ENCODE peak calls at places on chromosome 15, in ten cellular contexts. P is WTC11; N is esophagus muscularis mucosa; L is CD4-positive, alpha-beta T cell; R is HFFc6; K is AG04450; C is ovary; A is cardiac fibroblast; S is psoas muscle; O is IMR-90. E is an unnamed sample.

GRCh38 chr15:100349321-100349695 is 7.5 kb upstream of the ADAMTS17 start:
- DNase-seq in P (no peak), N (peak), L (no peak), R (no peak), K (no peak), C (no peak), A (no peak), S (no peak), O (no peak), E (no peak)

GRCh38 chr15:33395841-33396240 is 85.1 kb downstream of the RYR3 start:
- DNase-seq in P (no peak), N (peak), L (no peak), R (no peak), K (no peak), C (no peak), A (no peak), S (no peak), O (no peak), E (no peak)

GRCh38 chr15:82045179-82045891 is 483 bp downstream of the MEX3B start:
- DNase-seq in P (peak), N (no peak), L (peak), R (peak), K (no peak), C (peak), A (peak), S (peak), O (peak), E (no peak)

GRCh38 chr15:90389513-90389912 is 1.5 kb downstream of the IQGAP1 start:
- DNase-seq in P (no peak), N (no peak), L (no peak), R (no peak), K (no peak), C (no peak), A (no peak), S (no peak), O (no peak), E (no peak)

GRCh38 chr15:92797168-92798052 is 102.7 kb upstream of the CHD2 start:
- DNase-seq in P (no peak), N (no peak), L (no peak), R (peak), K (peak), C (no peak), A (peak), S (no peak), O (peak), E (no peak)

GRCh38 chr15:81908111-81908510 is 137.7 kb downstream of the MEX3B start:
- DNase-seq in P (no peak), N (peak), L (no peak), R (no peak), K (no peak), C (no peak), A (no peak), S (no peak), O (no peak), E (no peak)

GRCh38 chr15:34102175-34102925 is 467 bp downstream of the PGBD4 start:
- DNase-seq in P (no peak), N (no peak), L (no peak), R (no peak), K (no peak), C (no peak), A (no peak), S (no peak), O (no peak), E (no peak)

GRCh38 chr15:72535911-72536310 is 61.8 kb downstream of the ARIH1 start:
- DNase-seq in P (no peak), N (no peak), L (no peak), R (no peak), K (no peak), C (no peak), A (no peak), S (no peak), O (no peak), E (no peak)

GRCh38 chr15:59243622-59244021 is 37.0 kb downstream of the LDHAL6B start:
- DNase-seq in P (no peak), N (no peak), L (no peak), R (no peak), K (no peak), C (no peak), A (no peak), S (no peak), O (no peak), E (no peak)

GRCh38 chr15:48331796-48332641 is 790 bp downstream of the DUT start:
- DNase-seq in P (peak), N (no peak), L (peak), R (peak), K (no peak), C (peak), A (no peak), S (peak), O (peak), E (no peak)

GRCh38 chr15:75347222-75348033 is 589 bp downstream of the NEIL1 start:
- DNase-seq in P (peak), N (no peak), L (peak), R (no peak), K (no peak), C (peak), A (no peak), S (peak), O (no peak), E (no peak)

GRCh38 chr15:100681335-100681746 is 79.0 kb downstream of the ASB7 start:
- DNase-seq in P (no peak), N (peak), L (no peak), R (no peak), K (no peak), C (no peak), A (peak), S (peak), O (no peak), E (no peak)

GRCh38 chr15:68389041-68389930 is 42.7 kb downstream of the ITGA11 start:
- DNase-seq in P (peak), N (peak), L (no peak), R (no peak), K (no peak), C (peak), A (no peak), S (no peak), O (no peak), E (no peak)

GRCh38 chr15:60932051-60932915 is 296.8 kb downstream of the RORA start:
- DNase-seq in P (no peak), N (no peak), L (peak), R (peak), K (no peak), C (no peak), A (peak), S (peak), O (peak), E (peak)

GRCh38 chr15:54820811-54821210 is 375.9 kb downstream of the RSL24D1 start:
- DNase-seq in P (no peak), N (no peak), L (no peak), R (no peak), K (no peak), C (no peak), A (no peak), S (no peak), O (no peak), E (no peak)

GRCh38 chr15:89732451-89733172 is 18.4 kb downstream of the MESP1 start:
- DNase-seq in P (no peak), N (no peak), L (no peak), R (no peak), K (no peak), C (peak), A (no peak), S (no peak), O (no peak), E (no peak)

GRCh38 chr15:75200765-75201608 is 695 bp upstream of the C15orf39 start:
- DNase-seq in P (peak), N (no peak), L (peak), R (no peak), K (no peak), C (peak), A (peak), S (no peak), O (no peak), E (no peak)

GRCh38 chr15:51801391-51801835 is 28.0 kb upstream of the TMOD3 start:
- DNase-seq in P (peak), N (no peak), L (no peak), R (no peak), K (no peak), C (no peak), A (peak), S (peak), O (peak), E (no peak)
- TF ChIP-seq CTCF in P (peak), N (peak), L (peak), R (peak), K (peak), C (no peak), A (peak), S (peak), O (peak), E (peak)

GRCh38 chr15:66233487-66234415 is 19.8 kb downstream of the MEGF11 start:
- DNase-seq in P (peak), N (no peak), L (no peak), R (peak), K (no peak), C (no peak), A (peak), S (no peak), O (no peak), E (no peak)
- TF ChIP-seq CTCF in P (no peak), N (no peak), L (no peak), R (peak), K (no peak), C (no peak), A (no peak), S (no peak), O (no peak), E (peak)

GRCh38 chr15:70118599-70118998 is 20.9 kb upstream of the TLE3 start:
- DNase-seq in P (no peak), N (no peak), L (no peak), R (no peak), K (no peak), C (no peak), A (no peak), S (no peak), O (no peak), E (no peak)

GRCh38 chr15:70125605-70126004 is 27.9 kb upstream of the TLE3 start:
- DNase-seq in P (no peak), N (no peak), L (no peak), R (no peak), K (no peak), C (no peak), A (no peak), S (no peak), O (no peak), E (no peak)

GRCh38 chr15:70120109-70120508 is 22.4 kb upstream of the TLE3 start:
- DNase-seq in P (no peak), N (no peak), L (no peak), R (no peak), K (no peak), C (no peak), A (no peak), S (no peak), O (no peak), E (no peak)

GRCh38 chr15:70120954-70121655 is 23.4 kb upstream of the TLE3 start:
- DNase-seq in P (no peak), N (no peak), L (no peak), R (no peak), K (no peak), C (no peak), A (no peak), S (no peak), O (no peak), E (no peak)

GRCh38 chr15:70121656-70122297 is 24.1 kb upstream of the TLE3 start:
- DNase-seq in P (no peak), N (peak), L (no peak), R (no peak), K (peak), C (peak), A (peak), S (peak), O (peak), E (no peak)
- TF ChIP-seq CTCF in P (no peak), N (no peak), L (no peak), R (peak), K (peak), C (no peak), A (peak), S (no peak), O (peak), E (peak)

DNA sequence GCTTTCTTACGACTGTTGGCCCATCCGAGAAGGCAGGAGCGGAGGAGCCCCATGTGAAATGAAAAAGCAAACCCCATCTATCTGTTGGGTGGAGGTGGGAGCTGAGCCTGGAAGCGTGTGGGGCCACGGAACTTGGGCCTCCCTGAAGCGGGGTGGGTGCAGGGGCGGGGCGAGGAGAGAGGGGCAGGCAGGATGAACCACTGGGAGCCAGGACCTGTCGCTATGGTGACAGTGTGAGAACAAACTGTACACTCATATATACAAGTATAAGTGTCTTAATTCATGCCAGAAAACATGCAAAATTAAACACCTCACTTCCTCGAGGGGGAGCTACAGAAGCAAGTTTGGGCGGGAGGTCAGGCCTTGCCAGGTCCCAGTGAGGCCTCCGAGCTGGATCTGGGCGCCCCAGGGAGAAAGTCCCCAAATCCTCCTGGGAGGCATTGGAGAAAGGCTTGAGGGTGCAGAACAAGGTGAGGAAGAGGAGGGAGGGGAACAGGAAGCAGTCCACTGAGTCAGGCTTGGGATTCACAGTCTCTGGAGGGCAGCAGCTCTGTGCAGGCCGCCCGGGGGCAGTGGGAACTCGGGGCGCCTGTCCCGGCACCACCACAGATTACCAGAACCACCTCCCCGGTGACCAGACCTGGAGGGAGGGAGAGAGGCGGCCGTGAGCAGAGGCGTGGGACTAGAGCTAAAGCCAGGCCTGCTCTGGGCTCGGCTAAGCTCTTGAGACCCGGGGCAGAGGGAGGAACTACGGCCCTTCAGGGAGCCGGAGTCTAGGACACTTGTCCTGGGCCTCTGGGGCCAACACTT is 34.8 kb downstream of the RBPMS2 start:
- DNase-seq in P (no peak), N (no peak), L (no peak), R (peak), K (no peak), C (peak), A (peak), S (no peak), O (peak), E (peak)
- TF ChIP-seq CTCF in P (no peak), N (peak), L (no peak), R (peak), K (peak), C (peak), A (peak), S (no peak), O (peak), E (peak)

DNA sequence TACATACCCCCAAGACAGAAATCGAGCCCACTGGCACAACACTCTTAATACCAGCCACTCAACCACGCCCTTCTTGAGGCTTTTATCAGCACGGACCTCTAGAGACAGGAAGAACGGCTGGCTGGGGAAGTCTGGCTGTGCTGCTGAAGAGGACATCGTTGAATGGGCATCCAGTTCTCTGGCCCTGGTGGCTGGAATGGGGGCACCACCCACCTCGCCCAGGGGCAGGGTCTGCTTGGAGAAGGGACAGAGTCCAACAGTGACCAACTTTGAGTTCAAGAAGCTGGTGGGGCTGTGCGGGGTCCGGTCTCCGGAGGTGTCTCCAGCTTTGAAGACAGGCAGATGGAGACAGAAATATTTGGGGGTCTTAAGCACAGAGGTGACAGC is 77.5 kb downstream of the ATP10A start:
- DNase-seq in P (no peak), N (no peak), L (no peak), R (no peak), K (no peak), C (no peak), A (no peak), S (no peak), O (no peak), E (no peak)
- TF ChIP-seq CTCF in P (no peak), N (no peak), L (no peak), R (peak), K (peak), C (no peak), A (no peak), S (no peak), O (peak), E (no peak)

GRCh38 chr15:84649706-84650105 is 4.4 kb downstream of the WDR73 start:
- DNase-seq in P (no peak), N (no peak), L (no peak), R (no peak), K (no peak), C (no peak), A (peak), S (no peak), O (peak), E (no peak)
- TF ChIP-seq CTCF in P (no peak), N (no peak), L (no peak), R (no peak), K (no peak), C (no peak), A (no peak), S (no peak), O (no peak), E (no peak)